ENCODE peak calls at places on chromosomes 12 and 14, in six cellular contexts. One of them, this sample, is unnamed.

GRCh38 chr12:76266797-76267196 is 81.4 kb downstream of the BBS10 start:
- DNase-seq in IMR-90: peak
- DNase-seq in H9: no peak
- DNase-seq in mesenchymal stem cell: peak
- DNase-seq in neuronal stem cell: no peak
- DNase-seq in trophoblast cell: no peak
- DNase-seq in this sample: no peak

GRCh38 chr12:12691549-12691948 is 4.4 kb downstream of the GPR19 start:
- DNase-seq in IMR-90: no peak
- DNase-seq in H9: no peak
- DNase-seq in mesenchymal stem cell: no peak
- DNase-seq in neuronal stem cell: no peak
- DNase-seq in trophoblast cell: no peak
- DNase-seq in this sample: no peak

GRCh38 chr14:61671086-61671485 is 24.2 kb upstream of the HIF1A start:
- DNase-seq in IMR-90: no peak
- DNase-seq in H9: no peak
- DNase-seq in mesenchymal stem cell: no peak
- DNase-seq in neuronal stem cell: no peak
- DNase-seq in trophoblast cell: no peak
- DNase-seq in this sample: no peak

GRCh38 chr14:24847568-24847967 is 202.4 kb downstream of the STXBP6 start:
- DNase-seq in IMR-90: no peak
- DNase-seq in H9: no peak
- DNase-seq in mesenchymal stem cell: no peak
- DNase-seq in neuronal stem cell: no peak
- DNase-seq in trophoblast cell: no peak
- DNase-seq in this sample: no peak

GRCh38 chr12:122336015-122336946 is 70.0 kb upstream of the VPS33A start:
- DNase-seq in IMR-90: peak
- DNase-seq in H9: no peak
- DNase-seq in mesenchymal stem cell: peak
- DNase-seq in neuronal stem cell: no peak
- DNase-seq in trophoblast cell: no peak
- DNase-seq in this sample: no peak

GRCh38 chr12:43758247-43758727 is 303 bp downstream of the PUS7L start:
- DNase-seq in IMR-90: peak
- DNase-seq in H9: no peak
- DNase-seq in mesenchymal stem cell: no peak
- DNase-seq in neuronal stem cell: peak
- DNase-seq in trophoblast cell: peak
- DNase-seq in this sample: peak

GRCh38 chr12:6861391-6861790 is 5.9 kb upstream of the TPI1 start:
- DNase-seq in IMR-90: no peak
- DNase-seq in H9: no peak
- DNase-seq in mesenchymal stem cell: no peak
- DNase-seq in neuronal stem cell: no peak
- DNase-seq in trophoblast cell: no peak
- DNase-seq in this sample: no peak

GRCh38 chr14:38442208-38442607 is 186.3 kb upstream of the CLEC14A start:
- DNase-seq in IMR-90: no peak
- DNase-seq in H9: no peak
- DNase-seq in mesenchymal stem cell: no peak
- DNase-seq in neuronal stem cell: no peak
- DNase-seq in trophoblast cell: no peak
- DNase-seq in this sample: no peak

GRCh38 chr12:72330291-72330690 is 58.1 kb downstream of the TRHDE start:
- DNase-seq in IMR-90: peak
- DNase-seq in H9: peak
- DNase-seq in mesenchymal stem cell: peak
- DNase-seq in neuronal stem cell: peak
- DNase-seq in trophoblast cell: no peak
- DNase-seq in this sample: no peak

GRCh38 chr12:2337031-2338010 is 284.5 kb downstream of the CACNA1C start:
- DNase-seq in IMR-90: no peak
- DNase-seq in H9: no peak
- DNase-seq in mesenchymal stem cell: no peak
- DNase-seq in neuronal stem cell: no peak
- DNase-seq in trophoblast cell: no peak
- DNase-seq in this sample: no peak

GRCh38 chr12:19139795-19140194 is 10.3 kb downstream of the PLEKHA5 start:
- DNase-seq in IMR-90: no peak
- DNase-seq in H9: no peak
- DNase-seq in mesenchymal stem cell: peak
- DNase-seq in neuronal stem cell: no peak
- DNase-seq in trophoblast cell: no peak
- DNase-seq in this sample: no peak

DNA sequence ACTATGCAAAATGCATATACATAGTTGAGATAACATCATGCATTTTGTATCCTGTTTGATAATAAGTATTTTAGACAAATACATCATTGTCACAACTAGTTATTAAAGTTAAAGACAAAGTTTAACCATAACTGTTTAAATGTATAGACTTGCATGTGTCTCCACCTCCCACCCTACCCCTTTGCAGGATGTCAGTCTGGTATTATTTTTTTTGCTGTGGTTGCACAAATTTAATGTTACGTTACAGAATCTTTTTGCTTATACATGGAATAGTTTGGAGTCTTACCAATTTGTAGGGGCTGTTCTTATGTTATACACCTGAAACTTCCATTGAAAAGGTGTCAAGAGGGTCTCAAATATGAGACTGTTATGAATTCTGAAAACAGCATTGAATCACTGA is 5.6 kb downstream of the CHST11 start:
- DNase-seq in IMR-90: no peak
- DNase-seq in H9: no peak
- DNase-seq in mesenchymal stem cell: no peak
- DNase-seq in neuronal stem cell: no peak
- DNase-seq in trophoblast cell: no peak
- DNase-seq in this sample: no peak
- H3K14ac ChIP-seq in IMR-90: no peak
- H3K14ac ChIP-seq in H9: no peak
- H3K14ac ChIP-seq in mesenchymal stem cell: no peak
- H3K14ac ChIP-seq in neuronal stem cell: no peak
- H3K14ac ChIP-seq in trophoblast cell: no peak
- H3K14ac ChIP-seq in this sample: no peak

DNA sequence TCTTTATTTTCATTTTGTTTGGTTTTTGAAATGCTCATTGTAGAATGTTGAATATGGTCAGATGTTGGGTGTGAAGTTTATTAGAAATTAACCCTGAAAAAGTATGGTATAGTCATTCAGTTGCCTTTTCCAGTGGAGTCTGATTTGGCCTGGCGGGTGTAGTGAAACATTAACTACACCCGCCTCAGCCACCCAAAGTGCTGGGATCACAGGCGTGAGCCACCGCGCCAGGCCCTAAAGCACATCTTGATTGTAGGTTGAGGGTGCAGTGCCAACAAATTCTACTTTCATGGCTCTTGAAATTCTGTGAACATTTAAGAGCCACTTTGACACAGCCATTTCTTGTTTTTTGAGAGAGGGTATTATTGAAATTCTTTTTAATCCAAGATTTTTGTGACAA is 624.9 kb downstream of the DIO2 start:
- DNase-seq in IMR-90: no peak
- DNase-seq in H9: no peak
- DNase-seq in mesenchymal stem cell: no peak
- DNase-seq in neuronal stem cell: no peak
- DNase-seq in trophoblast cell: no peak
- DNase-seq in this sample: no peak
- H3K14ac ChIP-seq in IMR-90: peak
- H3K14ac ChIP-seq in H9: no peak
- H3K14ac ChIP-seq in mesenchymal stem cell: no peak
- H3K14ac ChIP-seq in neuronal stem cell: no peak
- H3K14ac ChIP-seq in trophoblast cell: no peak
- H3K14ac ChIP-seq in this sample: no peak

DNA sequence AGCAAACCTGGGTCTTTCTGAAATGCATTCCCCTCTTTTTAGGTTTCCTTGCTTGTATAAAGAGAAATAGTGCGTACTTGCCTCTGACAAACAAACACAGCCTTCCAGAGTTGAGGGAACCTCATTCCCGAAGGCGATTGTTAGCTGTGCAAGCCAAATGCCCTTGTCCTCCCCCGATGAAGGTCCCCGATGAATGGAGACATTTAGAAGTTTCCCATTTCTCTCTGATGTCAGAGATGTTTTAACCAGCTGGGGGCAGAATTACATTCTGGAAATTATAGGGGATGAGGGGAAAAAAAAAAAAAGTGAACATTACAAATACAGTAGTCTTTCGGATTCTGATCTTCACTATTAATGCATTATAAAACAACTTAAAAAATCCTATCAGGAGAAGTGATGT is 366.8 kb downstream of the VRK1 start:
- DNase-seq in IMR-90: no peak
- DNase-seq in H9: no peak
- DNase-seq in mesenchymal stem cell: no peak
- DNase-seq in neuronal stem cell: no peak
- DNase-seq in trophoblast cell: no peak
- DNase-seq in this sample: no peak
- H3K14ac ChIP-seq in IMR-90: no peak
- H3K14ac ChIP-seq in H9: no peak
- H3K14ac ChIP-seq in mesenchymal stem cell: no peak
- H3K14ac ChIP-seq in neuronal stem cell: no peak
- H3K14ac ChIP-seq in trophoblast cell: no peak
- H3K14ac ChIP-seq in this sample: no peak

GRCh38 chr12:78198896-78199295 is 368.2 kb downstream of the NAV3 start:
- DNase-seq in IMR-90: no peak
- DNase-seq in H9: no peak
- DNase-seq in mesenchymal stem cell: no peak
- DNase-seq in neuronal stem cell: no peak
- DNase-seq in trophoblast cell: no peak
- DNase-seq in this sample: no peak
- H3K14ac ChIP-seq in IMR-90: no peak
- H3K14ac ChIP-seq in H9: no peak
- H3K14ac ChIP-seq in mesenchymal stem cell: no peak
- H3K14ac ChIP-seq in neuronal stem cell: no peak
- H3K14ac ChIP-seq in trophoblast cell: no peak
- H3K14ac ChIP-seq in this sample: no peak

GRCh38 chr14:81343701-81344100 is 56.4 kb downstream of the STON2 start:
- DNase-seq in IMR-90: no peak
- DNase-seq in H9: no peak
- DNase-seq in mesenchymal stem cell: no peak
- DNase-seq in neuronal stem cell: no peak
- DNase-seq in trophoblast cell: no peak
- DNase-seq in this sample: no peak
- H3K14ac ChIP-seq in IMR-90: no peak
- H3K14ac ChIP-seq in H9: no peak
- H3K14ac ChIP-seq in mesenchymal stem cell: no peak
- H3K14ac ChIP-seq in neuronal stem cell: no peak
- H3K14ac ChIP-seq in trophoblast cell: no peak
- H3K14ac ChIP-seq in this sample: no peak

This sample was measured in H1.